ENCODE peak calls at places on chromosomes 11 and 22, in eight cellular contexts. J, N, E, V, Y, G, F and D are unnamed samples.
A peak's percentile ranks its signal among the peaks of the same experiment; 100 is the strongest.

GRCh38 chr11:110119317-110119716 is 26.1 kb downstream of the ZC3H12C start:
- DNase-seq in Y (no peak), E (no peak), J (no peak), N (no peak), G (no peak), F (no peak), V (no peak), D (no peak)

GRCh38 chr11:46673713-46674462 is 26.5 kb downstream of the ARHGAP1 start:
- DNase-seq in J (no peak), F (no peak), V (no peak), G (peak; percentile 42), N (no peak), Y (no peak), E (no peak), D (no peak)

GRCh38 chr11:38460901-38461300 is 1862.9 kb upstream of the RAG2 start:
- DNase-seq in J (peak; percentile 44), E (no peak), F (no peak), N (no peak), V (peak; percentile 68), Y (no peak), G (peak; percentile 63), D (peak; percentile 28)

GRCh38 chr11:1873048-1873812 is 18.5 kb downstream of the PRR33 start:
- DNase-seq in V (peak; percentile 70), E (no peak), J (peak; percentile 50), G (peak; percentile 45), N (no peak), Y (no peak), F (no peak), D (peak; percentile 47)

GRCh38 chr11:87038235-87038960 is 664 bp downstream of the TMEM135 start:
- DNase-seq in Y (no peak), G (no peak), V (no peak), J (no peak), E (no peak), F (no peak), N (no peak), D (no peak)

GRCh38 chr22:44532466-44533025 is 34.5 kb upstream of the RTL6 start:
- DNase-seq in E (no peak), J (no peak), Y (no peak), N (no peak), G (no peak), V (no peak), F (no peak), D (no peak)

GRCh38 chr11:13440100-13440855 is 22.7 kb downstream of the BTBD10 start:
- DNase-seq in F (no peak), V (peak; percentile 96), J (no peak), E (peak; percentile 3), G (no peak), N (peak; percentile 27), Y (no peak), D (peak; percentile 93)

GRCh38 chr11:6238902-6239301 is at the start of gene CNGA4:
- DNase-seq in G (no peak), V (no peak), F (no peak), J (no peak), E (no peak), Y (no peak), N (no peak), D (no peak)

GRCh38 chr11:1820463-1821325 is 14.1 kb upstream of the SYT8 start:
- DNase-seq in N (no peak), J (no peak), G (no peak), F (no peak), E (no peak), Y (no peak), V (no peak), D (no peak)

DNA sequence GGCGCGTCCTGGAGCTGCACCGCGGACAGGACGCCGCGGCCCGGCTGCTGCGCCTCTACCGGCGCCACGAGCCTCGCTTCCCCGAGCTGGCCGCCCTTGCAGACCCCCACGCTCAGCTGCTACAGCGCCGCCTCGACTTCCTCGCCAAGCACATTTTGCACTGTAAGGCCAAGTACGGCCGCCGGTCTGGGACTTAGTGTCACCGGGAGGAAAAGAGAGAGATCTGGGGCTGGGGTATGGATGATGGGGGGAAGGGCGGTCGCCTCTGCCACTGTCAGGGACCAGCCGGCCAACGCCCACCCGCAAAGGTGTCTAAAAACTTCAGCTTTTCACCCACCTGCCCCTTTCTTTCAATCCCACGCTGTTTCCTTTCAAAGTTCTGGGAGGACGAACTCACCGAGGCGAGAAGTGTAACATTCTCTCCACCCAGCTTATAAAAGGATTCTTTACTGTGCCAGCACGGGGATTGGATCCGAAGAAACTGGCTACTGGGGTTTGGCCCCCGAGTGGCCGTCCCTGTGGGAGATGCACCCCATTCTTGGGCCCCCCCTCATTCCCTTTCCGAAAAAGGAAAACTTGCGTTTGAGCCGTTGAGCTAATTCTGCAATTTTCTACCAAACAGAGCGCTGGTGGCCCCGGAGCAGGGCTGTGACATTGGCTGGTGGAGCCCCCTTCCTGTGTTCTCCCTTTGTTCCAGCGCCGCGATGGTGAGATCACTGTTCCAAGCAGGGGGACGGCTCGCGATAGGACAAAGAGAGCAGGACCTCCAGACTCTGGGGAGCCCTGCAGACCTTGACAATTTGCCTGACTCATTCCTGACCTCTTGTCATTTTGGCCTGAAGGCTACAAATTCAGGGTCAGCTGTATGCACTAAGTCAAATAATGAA is 1.7 kb downstream of the FJX1 start:
- DNase-seq in V (no peak), J (no peak), F (no peak), Y (no peak), N (peak; percentile 8), E (no peak), G (no peak), D (peak; percentile 26)
- TF ChIP-seq CTCF in V (no peak), J (no peak), F (no peak), Y (no peak), N (no peak), E (no peak), G (no peak), D (peak; percentile 2)

DNA sequence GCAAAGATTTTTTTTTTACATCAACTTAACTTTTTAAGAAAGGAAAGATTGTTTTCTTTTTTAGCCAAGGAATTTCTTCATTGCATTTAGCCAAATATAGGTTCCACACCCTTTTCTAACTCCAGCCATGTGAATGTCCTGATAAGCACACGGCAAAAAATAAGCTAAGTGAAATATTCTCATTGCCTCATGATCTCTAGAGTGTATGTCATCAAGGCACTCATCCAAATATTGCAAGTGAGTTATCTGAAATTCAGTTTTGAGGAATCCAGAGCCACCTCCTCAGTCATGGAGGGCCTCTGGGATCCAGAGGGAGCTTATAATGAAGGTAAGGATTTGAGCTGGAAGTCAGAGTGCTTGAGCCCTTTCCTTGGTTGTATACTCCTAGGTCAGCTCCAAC is 80.0 kb downstream of the BLID start:
- DNase-seq in Y (no peak), F (no peak), N (no peak), E (no peak), V (peak; percentile 81), G (no peak), J (no peak), D (peak; percentile 72)
- H3K4me3 ChIP-seq in Y (no peak overlapping the region), F (no peak overlapping the region), N (no peak overlapping the region), E (no peak overlapping the region), V (no peak overlapping the region), G (no peak overlapping the region), J (no peak overlapping the region), D (no peak overlapping the region)

GRCh38 chr22:42296883-42297282 is 26.4 kb upstream of the TCF20 start:
- DNase-seq in V (no peak), E (no peak), J (no peak), G (no peak), F (no peak), Y (no peak), N (no peak), D (no peak)

GRCh38 chr22:42294034-42294985 is 23.9 kb upstream of the TCF20 start:
- DNase-seq in G (peak; percentile 75), Y (no peak), F (peak; percentile 40), N (peak; percentile 64), V (peak; percentile 31), E (no peak), J (peak; percentile 74), D (peak; percentile 55)

GRCh38 chr22:42298746-42299145 is 28.3 kb upstream of the TCF20 start:
- DNase-seq in F (no peak), G (no peak), V (no peak), N (no peak), E (no peak), Y (no peak), J (no peak), D (no peak)

GRCh38 chr22:42297778-42298177 is 27.3 kb upstream of the TCF20 start:
- DNase-seq in N (no peak), Y (no peak), F (no peak), J (no peak), V (no peak), E (no peak), G (no peak), D (no peak)

GRCh38 chr22:42296381-42296853 is 26.0 kb upstream of the TCF20 start:
- DNase-seq in Y (no peak), V (no peak), N (peak; percentile 50), F (no peak), G (no peak), J (peak; percentile 53), E (no peak), D (no peak)
- TF ChIP-seq CTCF in Y (no peak), V (no peak), N (no peak), F (no peak), G (no peak), J (no peak), E (no peak), D (no peak)

GRCh38 chr22:39383841-39384625 is 15.5 kb upstream of the TAB1 start:
- DNase-seq in E (no peak), N (no peak), Y (no peak), G (no peak), V (no peak), F (no peak), J (no peak), D (no peak)

GRCh38 chr22:39392341-39392948 is 7.1 kb upstream of the TAB1 start:
- DNase-seq in E (no peak), V (no peak), Y (no peak), N (no peak), J (no peak), F (no peak), G (no peak), D (peak; percentile 67)

GRCh38 chr22:39384750-39385480 is 14.7 kb upstream of the TAB1 start:
- DNase-seq in E (no peak), N (no peak), V (no peak), J (no peak), F (no peak), Y (no peak), G (no peak), D (peak; percentile 27)

GRCh38 chr22:39389420-39389819 is 10.2 kb upstream of the TAB1 start:
- DNase-seq in G (no peak), V (no peak), E (no peak), F (no peak), Y (no peak), N (no peak), J (no peak), D (no peak)

DNA sequence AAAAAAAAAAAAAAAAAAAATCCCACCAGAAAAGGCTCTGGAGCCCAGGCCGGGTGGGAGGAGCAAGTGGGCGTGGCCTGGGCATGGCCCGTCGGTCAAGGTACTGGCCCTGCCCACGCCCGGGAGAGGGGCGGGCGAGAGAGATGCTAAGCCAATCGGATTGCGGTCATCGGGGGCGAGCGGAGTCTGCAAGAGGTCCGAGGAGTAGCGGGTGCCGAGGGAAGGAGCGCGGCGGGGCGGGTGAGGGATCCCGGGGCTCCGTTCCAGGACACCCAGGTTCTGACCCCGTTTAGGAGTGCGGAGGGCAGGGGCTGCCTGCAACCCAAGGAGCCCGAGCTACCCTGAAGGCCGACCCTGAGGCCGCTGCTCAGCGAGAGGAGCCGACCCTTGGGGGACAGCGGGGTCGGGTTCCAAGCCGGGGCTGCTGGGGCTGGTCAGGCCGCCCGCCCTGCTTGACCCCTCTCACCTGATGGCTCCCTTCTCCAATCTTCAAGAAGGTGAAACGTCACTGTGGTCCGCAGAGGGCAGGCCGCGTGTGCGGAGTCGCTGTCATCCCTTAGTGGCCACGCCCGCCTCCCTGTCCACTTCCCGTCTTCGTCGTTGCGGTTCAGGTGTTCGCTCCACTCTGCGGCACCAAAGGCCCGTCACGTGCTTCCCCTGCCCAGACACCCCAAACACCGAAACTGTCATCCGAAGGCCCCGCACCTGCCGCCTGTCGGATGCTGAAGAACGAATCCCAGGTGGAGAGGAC is 11.1 kb upstream of the TAB1 start:
- DNase-seq in Y (no peak), J (peak; percentile 92), N (peak; percentile 84), G (peak; percentile 90), V (peak; percentile 76), F (peak; percentile 93), E (peak; percentile 56), D (peak; percentile 83)
- H3K4me3 ChIP-seq in Y (peak overlapping the region; percentile 28), J (peak overlapping the region; percentile 48), N (peak overlapping the region; percentile 63), G (peak overlapping the region; percentile 61), V (peak overlapping the region; percentile 54), F (peak overlapping the region; percentile 58), E (peak overlapping the region; percentile 59), D (peak overlapping the region; percentile 64)